ENCODE peak calls at places on chromosomes 2 and 18, in four cellular contexts. T is nephron progenitor cell, G is H1, P is IMR-90. R is an unnamed sample.

GRCh38 chr2:200587007-200587616 is 1.3 kb downstream of the AOX1 start:
- DNase-seq in T (no peak), G (no peak), P (no peak), R (no peak)

GRCh38 chr18:51724790-51725721 is 527.6 kb upstream of the MEX3C start:
- DNase-seq in T (no peak), G (no peak), P (no peak), R (no peak)

GRCh38 chr2:127012215-127012614 is 94.7 kb downstream of the BIN1 start:
- DNase-seq in T (no peak), G (no peak), P (no peak), R (no peak)

GRCh38 chr2:50491541-50492114 is 540.3 kb downstream of the NRXN1 start:
- DNase-seq in T (peak; percentile 38), G (no peak), P (peak; percentile 44), R (no peak)

GRCh38 chr2:7773362-7773973 is 856.3 kb downstream of the RNF144A start:
- DNase-seq in T (no peak), G (no peak), P (no peak), R (no peak)

GRCh38 chr2:64328415-64328722 is 125.6 kb upstream of the LGALSL start:
- DNase-seq in T (no peak), G (no peak), P (no peak), R (no peak)

GRCh38 chr2:70104231-70105111 is 17.2 kb downstream of the PCBP1 start:
- DNase-seq in T (peak; percentile 46), G (no peak), P (peak; percentile 79), R (no peak)

GRCh38 chr2:15265889-15266288 is 295.2 kb downstream of the NBAS start:
- DNase-seq in T (no peak), G (no peak), P (no peak), R (no peak)

GRCh38 chr2:216319771-216320170 is 52.5 kb downstream of the MARCHF4 start:
- DNase-seq in T (no peak), G (no peak), P (peak; percentile 40), R (no peak)

GRCh38 chr18:51193621-51194287 is 3.7 kb downstream of the MEX3C start:
- DNase-seq in T (no peak), G (no peak), P (peak; percentile 54), R (no peak)

GRCh38 chr18:14942275-14942674 is 194.3 kb downstream of the ANKRD30B start:
- DNase-seq in T (no peak), G (no peak), P (no peak), R (no peak)

GRCh38 chr2:110881908-110882307 is 149.5 kb downstream of the ACOXL start:
- DNase-seq in T (no peak), G (no peak), P (no peak), R (no peak)

GRCh38 chr18:70709720-70710119 is 420.9 kb downstream of the SOCS6 start:
- DNase-seq in T (no peak), G (no peak), P (no peak), R (no peak)

GRCh38 chr2:10966056-10966455 is 54.3 kb downstream of the KCNF1 start:
- DNase-seq in T (no peak), G (no peak), P (no peak), R (no peak)

GRCh38 chr2:67055387-67056304 is 341.5 kb upstream of the ETAA1 start:
- DNase-seq in T (no peak), G (no peak), P (peak; percentile 52), R (no peak)

GRCh38 chr2:215401896-215402379 is 33.9 kb downstream of the FN1 start:
- DNase-seq in T (no peak), G (no peak), P (peak; percentile 96), R (no peak)

GRCh38 chr18:30271716-30272115 is 770.8 kb downstream of the DSC3 start:
- DNase-seq in T (no peak), G (no peak), P (no peak), R (no peak)

GRCh38 chr18:61898576-61899205 is 5.9 kb upstream of the RNF152 start:
- DNase-seq in T (no peak), G (no peak), P (no peak), R (no peak)

GRCh38 chr2:42800461-42800962 is 8.1 kb upstream of the HAAO start:
- DNase-seq in T (no peak), G (no peak), P (no peak), R (no peak)

GRCh38 chr2:176553685-176554106 is 284.5 kb downstream of the MTX2 start:
- DNase-seq in T (peak; percentile 43), G (peak; percentile 71), P (peak; percentile 1), R (no peak)

GRCh38 chr18:9082763-9083510 is 19.6 kb upstream of the NDUFV2 start:
- DNase-seq in T (no peak), G (no peak), P (no peak), R (no peak)

GRCh38 chr18:80232710-80233109 is 14.6 kb downstream of the PARD6G start:
- DNase-seq in T (no peak), G (peak; percentile 27), P (no peak), R (no peak)

GRCh38 chr2:191678437-191679110 is 638 bp downstream of the NABP1 start:
- DNase-seq in T (peak; percentile 55), G (peak; percentile 55), P (no peak), R (peak; percentile 22)

GRCh38 chr2:138373993-138374408 is 127.6 kb upstream of the SPOPL start:
- DNase-seq in T (peak; percentile 13), G (no peak), P (peak; percentile 52), R (no peak)

GRCh38 chr2:27989149-27989548 is 98.6 kb downstream of the BABAM2 start:
- DNase-seq in T (no peak), G (no peak), P (no peak), R (no peak)

GRCh38 chr2:15941970-15942710 is 1.8 kb downstream of the MYCN start:
- DNase-seq in T (peak; percentile 51), G (peak; percentile 72), P (no peak), R (no peak)

GRCh38 chr2:94956797-94957391 is 68.6 kb upstream of the MAL start:
- DNase-seq in T (peak; percentile 61), G (peak; percentile 60), P (peak; percentile 15), R (no peak)

GRCh38 chr2:135473567-135473966 is 57.5 kb downstream of the ZRANB3 start:
- DNase-seq in T (no peak), G (no peak), P (peak; percentile 8), R (no peak)

GRCh38 chr2:37282746-37283145 is 41.9 kb downstream of the PRKD3 start:
- DNase-seq in T (no peak), G (no peak), P (peak; percentile 46), R (no peak)

GRCh38 chr18:9642799-9643445 is 28.6 kb upstream of the PPP4R1 start:
- DNase-seq in T (no peak), G (no peak), P (no peak), R (no peak)

GRCh38 chr18:29225351-29225750 is 1048.4 kb upstream of the CDH2 start:
- DNase-seq in T (no peak), G (no peak), P (peak; percentile 11), R (no peak)

GRCh38 chr2:223586261-223586660 is 15.9 kb downstream of the SCG2 start:
- DNase-seq in T (no peak), G (no peak), P (peak; percentile 88), R (no peak)

GRCh38 chr2:204625135-204625534 is 79.9 kb downstream of the PARD3B start:
- DNase-seq in T (no peak), G (no peak), P (no peak), R (no peak)

GRCh38 chr18:28138816-28139215 is 38.1 kb downstream of the CDH2 start:
- DNase-seq in T (no peak), G (no peak), P (no peak), R (no peak)

GRCh38 chr18:37566479-37567060 is 972 bp upstream of the CELF4 start:
- DNase-seq in T (peak; percentile 29), G (no peak), P (no peak), R (no peak)

GRCh38 chr2:120205901-120206581 is 17.2 kb downstream of the TMEM185B start:
- DNase-seq in T (peak; percentile 62), G (peak; percentile 93), P (no peak), R (no peak)
- TF ChIP-seq CTCF in T (peak; percentile 44), G (peak; percentile 90), P (peak; percentile 42), R (peak; percentile 9)

GRCh38 chr2:238513346-238513745 is 86.6 kb downstream of the ASB1 start:
- DNase-seq in T (peak; percentile 38), G (peak; percentile 80), P (peak; percentile 29), R (no peak)
- TF ChIP-seq CTCF in T (peak; percentile 45), G (peak; percentile 70), P (peak; percentile 50), R (peak; percentile 34)

DNA sequence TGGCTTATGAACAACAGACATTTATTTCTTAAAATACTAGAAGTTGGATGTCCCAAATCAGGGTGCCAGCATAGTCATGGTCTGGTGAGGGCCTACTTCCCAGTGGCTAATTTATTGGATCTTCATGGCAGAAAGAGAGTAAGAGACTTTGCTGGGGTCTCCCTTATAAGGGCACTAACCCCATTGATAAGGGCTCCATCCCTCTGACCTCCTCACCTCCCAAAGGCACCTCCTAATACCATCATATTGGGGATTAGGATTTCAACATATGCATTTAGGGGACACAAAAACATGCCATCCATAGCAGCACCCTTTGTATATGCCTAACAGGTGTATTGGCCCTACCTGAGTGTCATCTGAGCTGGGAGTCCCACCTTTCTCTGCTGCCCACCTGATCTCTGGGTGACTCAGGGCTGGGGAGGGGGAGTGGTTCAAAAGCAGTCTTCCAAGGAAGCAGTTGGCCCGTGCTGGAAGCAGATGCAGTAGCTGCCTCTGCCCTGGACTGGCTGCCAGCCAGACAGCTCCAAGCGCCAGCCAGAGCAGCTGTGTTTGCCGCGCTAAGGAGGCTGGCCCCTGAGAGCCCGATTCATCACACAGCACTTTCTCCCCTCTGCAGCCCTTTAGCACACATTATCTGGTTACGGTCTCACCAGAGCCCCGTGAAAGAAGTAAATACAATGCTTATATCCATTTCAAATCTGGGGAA is 84.6 kb downstream of the SMAD7 start:
- DNase-seq in T (no peak), G (no peak), P (peak; percentile 85), R (no peak)
- TF ChIP-seq CTCF in T (no peak), G (no peak), P (no peak), R (no peak)

DNA sequence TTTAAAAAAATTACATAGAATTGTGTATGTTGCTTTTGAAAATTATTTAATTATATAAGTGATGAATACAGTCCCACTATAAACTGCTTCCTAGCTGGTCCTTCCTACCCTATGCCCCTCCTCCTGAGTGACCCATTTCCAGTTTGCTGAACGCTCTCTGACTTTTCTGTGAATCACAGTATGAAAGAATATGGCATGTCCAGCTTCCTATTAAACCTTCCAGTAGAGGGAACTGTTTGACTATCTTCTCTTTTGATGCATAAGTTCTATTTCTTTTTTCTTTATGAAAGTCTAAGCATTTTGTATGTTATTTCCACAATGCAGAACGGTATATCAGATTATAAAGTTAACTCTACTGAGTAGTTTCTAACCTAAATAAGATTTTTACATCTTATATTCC is 41.3 kb downstream of the PSMG2 start:
- DNase-seq in T (no peak), G (no peak), P (peak; percentile 84), R (no peak)
- TF ChIP-seq CTCF in T (no peak), G (no peak), P (peak; percentile 87), R (peak; percentile 67)

GRCh38 chr2:105339414-105339813 is 2.1 kb downstream of the C2orf49 start:
- DNase-seq in T (no peak), G (no peak), P (no peak), R (no peak)

GRCh38 chr2:105344704-105345345 is 7.5 kb downstream of the C2orf49 start:
- DNase-seq in T (no peak), G (no peak), P (peak; percentile 61), R (no peak)
- TF ChIP-seq CTCF in T (peak; percentile 28), G (no peak), P (peak; percentile 52), R (peak; percentile 9)

GRCh38 chr2:206392118-206392517 is 51.2 kb upstream of the ADAM23 start:
- DNase-seq in T (peak; percentile 22), G (peak; percentile 54), P (peak; percentile 54), R (no peak)
- TF ChIP-seq CTCF in T (peak; percentile 41), G (peak; percentile 78), P (peak; percentile 67), R (no peak)

R was measured in natural killer cell.